ENCODE peak calls at places on chromosomes 7 and 10, in nine cellular contexts. M is choroid plexus epithelial cell; R is OCI-LY7; F is CD8-positive, alpha-beta T cell; H is cardiac fibroblast; B is AG10803; V is PC-3; A is lower lobe of right lung; J is bronchial epithelial cell. C is an unnamed sample.

GRCh38 chr7:113402005-113402404 is 283.7 kb upstream of the SMIM30 start:
- DNase-seq in M (no peak), R (no peak), F (no peak), H (no peak), B (no peak), V (no peak), A (no peak), J (no peak), C (no peak)

GRCh38 chr10:93926613-93927012 is 32.8 kb downstream of the SLC35G1 start:
- DNase-seq in M (no peak), R (no peak), F (no peak), H (no peak), B (peak), V (no peak), A (no peak), J (peak), C (no peak)

GRCh38 chr7:3897430-3898385 is 596.7 kb downstream of the SDK1 start:
- DNase-seq in M (peak), R (peak), F (no peak), H (peak), B (peak), V (peak), A (no peak), J (peak), C (peak)

GRCh38 chr10:124183617-124184016 is 90.2 kb upstream of the CHST15 start:
- DNase-seq in M (no peak), R (no peak), F (no peak), H (no peak), B (no peak), V (no peak), A (no peak), J (no peak), C (no peak)

GRCh38 chr7:127754457-127754856 is 102.5 kb downstream of the SND1 start:
- DNase-seq in M (no peak), R (no peak), F (no peak), H (no peak), B (peak), V (no peak), A (no peak), J (no peak), C (no peak)

GRCh38 chr7:33698692-33699128 is 206.6 kb upstream of the BMPER start:
- DNase-seq in M (no peak), R (no peak), F (no peak), H (no peak), B (no peak), V (no peak), A (no peak), J (no peak), C (no peak)

GRCh38 chr10:114427124-114427852 is 23.0 kb upstream of the AFAP1L2 start:
- DNase-seq in M (peak), R (no peak), F (no peak), H (no peak), B (no peak), V (no peak), A (no peak), J (no peak), C (no peak)

GRCh38 chr7:55794527-55794926 is 68.0 kb downstream of the SEPTIN14 start:
- DNase-seq in M (no peak), R (no peak), F (no peak), H (peak), B (no peak), V (peak), A (no peak), J (peak), C (no peak)

GRCh38 chr10:3803295-3803883 is 18.4 kb upstream of the KLF6 start:
- DNase-seq in M (no peak), R (no peak), F (no peak), H (peak), B (peak), V (peak), A (no peak), J (peak), C (peak)

GRCh38 chr10:112653215-112653614 is 206.2 kb downstream of the VTI1A start:
- DNase-seq in M (no peak), R (no peak), F (no peak), H (no peak), B (no peak), V (no peak), A (no peak), J (no peak), C (no peak)

GRCh38 chr10:36802523-36803153 is 322.8 kb upstream of the ANKRD30A start:
- DNase-seq in M (peak), R (no peak), F (no peak), H (no peak), B (peak), V (no peak), A (no peak), J (no peak), C (peak)

GRCh38 chr10:120998251-120998650 is 147.1 kb downstream of the WDR11 start:
- DNase-seq in M (no peak), R (no peak), F (no peak), H (no peak), B (no peak), V (no peak), A (no peak), J (no peak), C (no peak)

GRCh38 chr7:137909042-137909441 is 62.3 kb upstream of the DGKI start:
- DNase-seq in M (peak), R (no peak), F (no peak), H (no peak), B (peak), V (no peak), A (no peak), J (no peak), C (no peak)

GRCh38 chr7:46432666-46433065 is 511.6 kb upstream of the IGFBP3 start:
- DNase-seq in M (peak), R (no peak), F (no peak), H (peak), B (peak), V (peak), A (no peak), J (peak), C (peak)

GRCh38 chr10:53395449-53395848 is 622.9 kb upstream of the MBL2 start:
- DNase-seq in M (no peak), R (peak), F (no peak), H (no peak), B (no peak), V (no peak), A (no peak), J (no peak), C (peak)

GRCh38 chr10:64059884-64060283 is 538.7 kb downstream of the REEP3 start:
- DNase-seq in M (no peak), R (no peak), F (no peak), H (no peak), B (no peak), V (no peak), A (no peak), J (no peak), C (no peak)

DNA sequence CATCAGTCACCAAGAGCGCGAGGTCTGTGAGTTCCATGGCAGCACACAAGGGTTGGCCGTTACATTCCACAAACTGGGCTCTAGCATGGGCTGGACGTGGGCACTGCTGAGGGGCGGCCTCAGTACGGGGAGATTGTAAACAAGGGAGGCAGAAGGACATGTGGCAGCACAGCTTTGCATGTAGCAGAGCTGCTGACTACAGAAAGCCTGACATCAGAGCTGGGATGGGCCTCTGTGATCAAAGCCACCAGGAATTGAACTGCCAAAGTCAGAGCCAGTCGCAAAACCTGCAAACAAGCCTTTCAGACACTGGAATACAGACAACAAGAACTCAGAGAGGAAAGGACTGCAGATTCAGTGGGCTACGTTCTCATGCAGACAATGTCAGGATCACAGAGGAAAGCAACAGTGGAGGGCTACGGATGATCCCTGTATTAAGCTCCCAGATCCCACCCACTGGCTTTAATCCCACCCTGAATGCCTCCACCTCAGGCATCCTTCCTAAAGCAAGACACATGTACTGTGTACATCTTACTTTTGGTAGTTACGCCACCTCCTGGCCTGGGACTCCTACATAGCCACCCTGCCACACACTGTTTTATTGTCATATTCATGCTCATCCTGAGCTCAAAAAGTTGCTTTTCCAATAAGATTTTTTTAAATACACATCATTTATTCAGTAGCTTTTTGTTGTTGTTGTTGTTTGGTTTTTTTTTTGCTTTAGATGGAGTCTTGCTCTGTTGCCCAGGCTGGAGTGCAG is 291.1 kb upstream of the IMMP2L start:
- DNase-seq in M (peak), R (no peak), F (no peak), H (peak), B (peak), V (no peak), A (no peak), J (no peak), C (no peak)
- TF ChIP-seq CTCF in M (peak), R (peak), F (no peak), H (peak), B (peak), V (peak), A (no peak), J (no peak), C (peak)

DNA sequence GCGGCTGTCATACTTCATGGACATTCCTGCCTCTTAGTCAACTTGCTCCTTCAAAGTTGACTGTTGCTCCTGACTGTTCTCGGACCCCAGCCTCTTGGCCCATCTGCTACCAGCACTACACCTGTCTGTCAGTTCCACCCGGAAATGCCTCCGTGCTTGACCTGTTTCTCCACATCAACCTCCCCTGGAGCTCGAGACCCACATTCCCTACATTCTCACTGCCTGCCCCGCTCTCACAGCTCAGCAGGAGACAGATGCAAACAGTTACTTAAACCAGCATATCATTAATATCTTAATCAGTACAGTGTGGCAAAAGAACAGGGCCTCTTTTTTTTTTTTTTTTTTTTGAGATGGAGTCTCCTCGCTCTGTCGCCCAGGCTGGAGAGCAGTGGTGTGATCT is 174.3 kb downstream of the NRP1 start:
- DNase-seq in M (peak), R (no peak), F (no peak), H (no peak), B (no peak), V (no peak), A (no peak), J (no peak), C (no peak)
- H3K4me3 ChIP-seq in M (no peak), R (no peak), F (no peak), H (no peak), B (no peak), V (no peak), A (no peak), J (no peak), C (no peak)

GRCh38 chr10:103926722-103927319 is 8.8 kb upstream of the STN1 start:
- DNase-seq in M (no peak), R (no peak), F (no peak), H (no peak), B (no peak), V (no peak), A (no peak), J (no peak), C (no peak)
- TF ChIP-seq CTCF in M (no peak), R (no peak), F (no peak), H (no peak), B (no peak), V (no peak), A (no peak), J (no peak), C (no peak)

DNA sequence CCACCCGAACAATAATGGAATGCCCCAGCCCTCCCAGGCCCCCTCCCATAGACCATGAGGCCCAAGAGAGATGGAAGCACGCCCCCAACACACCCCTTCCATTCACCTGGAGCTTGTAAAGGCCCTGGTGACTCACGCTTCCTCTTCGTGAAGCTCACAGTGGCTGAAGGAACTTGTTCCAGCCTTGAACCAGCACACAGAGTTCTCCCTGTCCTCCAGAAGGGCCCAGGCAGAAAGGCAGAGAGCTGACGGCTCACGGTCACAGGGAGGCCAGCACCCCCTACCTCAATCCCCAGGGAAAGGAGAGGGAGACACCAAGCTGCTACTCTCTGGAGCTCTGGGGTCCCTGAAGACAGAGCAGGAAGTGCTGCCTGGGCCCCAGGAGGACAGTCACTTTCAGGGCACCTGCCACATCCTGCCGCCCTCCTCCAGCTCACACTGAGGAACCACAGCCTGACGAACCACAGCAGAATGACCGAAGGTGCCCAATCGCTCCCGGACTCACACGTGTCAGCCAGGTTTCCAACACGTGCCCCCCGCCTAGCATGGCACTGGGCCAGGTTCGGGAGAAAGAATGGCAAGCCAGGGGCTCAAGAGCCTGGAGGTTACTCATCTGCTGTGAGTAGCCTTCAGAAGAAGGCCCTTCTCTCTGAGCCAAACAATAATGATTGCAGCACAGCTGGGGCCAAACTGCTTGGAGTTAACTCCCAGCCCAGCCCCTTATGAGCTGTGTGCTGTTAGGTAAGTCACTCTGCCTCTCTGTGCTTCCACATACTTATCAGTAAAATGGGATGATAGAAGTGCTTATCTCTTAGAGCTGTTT is 52.8 kb downstream of the DLG5 start:
- DNase-seq in M (peak), R (peak), F (peak), H (peak), B (peak), V (peak), A (no peak), J (peak), C (peak)
- H3K4me3 ChIP-seq in M (no peak), R (no peak), F (no peak), H (no peak), B (no peak), V (peak), A (no peak), J (no peak), C (no peak)

C was measured in fibroblast of villous mesenchyme.